ENCODE peak calls at places on chromosomes 11 and 22, in six cellular contexts. E is foreskin fibroblast, P is dermis blood vessel endothelial cell, O is psoas muscle, R is cardiac fibroblast, T is activated T-cell treated with anti-CD3 and anti-CD28 coated beads for 1 hour. D is an unnamed sample.
A peak's percentile ranks its signal among the peaks of the same experiment; 100 is the strongest.

GRCh38 chr22:38347944-38348750 is 30.9 kb upstream of the CSNK1E start:
- DNase-seq in O (no peak), T (no peak), E (peak; percentile 21), R (peak; percentile 39), P (no peak), D (peak; percentile 44)

GRCh38 chr11:45366196-45366595 is 80.1 kb upstream of the SYT13 start:
- DNase-seq in P (no peak), E (no peak), O (no peak), R (no peak), T (no peak), D (no peak)

GRCh38 chr11:6260207-6260726 is 629 bp downstream of the CCKBR start:
- DNase-seq in E (no peak), R (no peak), O (no peak), P (no peak), T (no peak), D (no peak)

GRCh38 chr11:69444381-69445130 is 36.9 kb upstream of the LINC01488 start:
- DNase-seq in P (peak; percentile 58), O (peak; percentile 81), T (no peak), R (peak; percentile 97), E (peak; percentile 90), D (peak; percentile 73)

GRCh38 chr11:84780689-84781293 is 846.4 kb downstream of the DLG2 start:
- DNase-seq in T (no peak), E (peak; percentile 8), R (peak; percentile 51), P (no peak), O (no peak), D (no peak)

GRCh38 chr11:122696662-122697061 is 41.1 kb downstream of the UBASH3B start:
- DNase-seq in O (no peak), T (peak; percentile 38), P (peak; percentile 40), R (no peak), E (no peak), D (no peak)

GRCh38 chr11:94305146-94305545 is 766 bp downstream of the IZUMO1R start:
- DNase-seq in E (peak; percentile 46), R (peak; percentile 14), O (no peak), P (no peak), T (no peak), D (no peak)

GRCh38 chr22:38873469-38874411 is 1.7 kb upstream of the CBX6 start:
- DNase-seq in T (peak; percentile 43), E (no peak), O (no peak), P (no peak), R (no peak), D (peak; percentile 59)

GRCh38 chr11:45593992-45594391 is 71.4 kb downstream of the CHST1 start:
- DNase-seq in O (no peak), E (no peak), T (no peak), P (no peak), R (no peak), D (no peak)

GRCh38 chr11:116929393-116930090 is 92.1 kb upstream of the APOA1 start:
- DNase-seq in P (peak; percentile 19), O (no peak), R (peak; percentile 39), T (no peak), E (no peak), D (no peak)

GRCh38 chr11:65646921-65647701 is 9.2 kb downstream of the SIPA1 start:
- DNase-seq in P (no peak), T (no peak), R (no peak), E (peak; percentile 49), O (peak; percentile 59), D (no peak)

GRCh38 chr11:75577198-75577597 is 15.1 kb downstream of the SERPINH1 start:
- DNase-seq in E (peak; percentile 61), P (peak; percentile 59), T (peak; percentile 64), O (peak; percentile 74), R (peak; percentile 48), D (no peak)

GRCh38 chr11:116927163-116927772 is 89.8 kb upstream of the APOA1 start:
- DNase-seq in R (no peak), O (no peak), P (peak; percentile 32), E (no peak), T (peak; percentile 32), D (no peak)

GRCh38 chr22:37675930-37676571 is 615 bp downstream of the LGALS1 start:
- DNase-seq in O (peak; percentile 88), T (no peak), E (peak; percentile 76), P (no peak), R (peak; percentile 33), D (peak; percentile 41)

GRCh38 chr11:8717876-8718753 is 35.5 kb downstream of the RPL27A start:
- DNase-seq in T (no peak), E (peak; percentile 88), O (peak; percentile 73), P (peak; percentile 77), R (peak; percentile 76), D (peak; percentile 86)

GRCh38 chr11:75531325-75531724 is 5.6 kb upstream of the GDPD5 start:
- DNase-seq in R (no peak), E (no peak), P (no peak), O (no peak), T (no peak), D (no peak)

GRCh38 chr11:66047541-66048365 is 1.2 kb downstream of the GAL3ST3 start:
- DNase-seq in R (no peak), T (no peak), P (no peak), E (no peak), O (no peak), D (no peak)

GRCh38 chr11:112318193-112318592 is 57.5 kb upstream of the PLET1 start:
- DNase-seq in T (no peak), O (no peak), R (peak; percentile 98), P (peak; percentile 74), E (peak; percentile 90), D (no peak)

GRCh38 chr11:124876818-124877630 is 11.8 kb downstream of the ROBO3 start:
- DNase-seq in O (no peak), P (no peak), R (no peak), E (no peak), T (no peak), D (peak; percentile 68)

GRCh38 chr11:2819316-2819715 is 66.3 kb downstream of the CDKN1C start:
- DNase-seq in R (no peak), O (no peak), E (no peak), P (no peak), T (no peak), D (no peak)

GRCh38 chr11:20355221-20356219 is 8.0 kb upstream of the HTATIP2 start:
- DNase-seq in O (no peak), T (peak; percentile 24), E (peak; percentile 83), P (peak; percentile 74), R (peak; percentile 68), D (no peak)

GRCh38 chr22:42116848-42117424 is 13.7 kb downstream of the CYP2D6 start:
- DNase-seq in E (peak; percentile 36), T (no peak), P (peak; percentile 24), R (peak; percentile 8), O (peak; percentile 67), D (no peak)

GRCh38 chr11:11973361-11973800 is 35.0 kb downstream of the DKK3 start:
- DNase-seq in T (no peak), P (peak; percentile 42), E (peak; percentile 75), O (peak; percentile 73), R (peak; percentile 39), D (peak; percentile 93)

GRCh38 chr11:105611837-105612480 is 2.1 kb downstream of the GRIA4 start:
- DNase-seq in T (no peak), R (no peak), O (no peak), P (no peak), E (peak; percentile 4), D (no peak)

GRCh38 chr11:30635401-30635989 is 49.3 kb upstream of the MPPED2 start:
- DNase-seq in R (no peak), O (peak; percentile 64), T (no peak), P (no peak), E (no peak), D (no peak)

GRCh38 chr11:70573701-70574151 is 175.4 kb downstream of the CTTN start:
- DNase-seq in O (peak; percentile 38), T (no peak), P (no peak), R (no peak), E (no peak), D (peak; percentile 60)

GRCh38 chr11:7677071-7677470 is 3.8 kb upstream of the CYB5R2 start:
- DNase-seq in T (no peak), R (peak; percentile 50), E (peak; percentile 96), P (no peak), O (no peak), D (no peak)

GRCh38 chr22:30969532-30970355 is 679 bp downstream of the TUG1 start:
- DNase-seq in R (peak; percentile 56), O (no peak), E (peak; percentile 61), P (peak; percentile 63), T (peak; percentile 20), D (peak; percentile 29)

GRCh38 chr11:61609970-61610347 is 29.1 kb upstream of the SYT7 start:
- DNase-seq in P (no peak), O (no peak), R (no peak), T (no peak), E (peak; percentile 44), D (no peak)

GRCh38 chr11:45298718-45299117 is 12.6 kb upstream of the SYT13 start:
- DNase-seq in E (no peak), T (no peak), P (no peak), R (no peak), O (no peak), D (no peak)

GRCh38 chr22:27631641-27632040 is 169.9 kb downstream of the MN1 start:
- DNase-seq in T (no peak), E (no peak), O (no peak), P (no peak), R (no peak), D (no peak)

GRCh38 chr22:17118342-17118741 is 2.8 kb downstream of the TMEM121B start:
- DNase-seq in E (no peak), R (no peak), P (no peak), O (no peak), T (no peak), D (no peak)

GRCh38 chr11:110305169-110306018 is 9.0 kb upstream of the RDX start:
- DNase-seq in P (peak; percentile 74), T (no peak), R (peak; percentile 20), O (no peak), E (no peak), D (no peak)

GRCh38 chr11:67998150-67999045 is 5.5 kb downstream of the UNC93B1 start:
- DNase-seq in O (peak; percentile 30), T (no peak), P (no peak), R (no peak), E (no peak), D (no peak)

GRCh38 chr11:84247931-84248330 is 961.8 kb upstream of the CCDC90B start:
- DNase-seq in T (no peak), P (no peak), O (no peak), R (peak; percentile 61), E (no peak), D (no peak)

GRCh38 chr11:125165664-125166346 is 1.3 kb downstream of the PKNOX2 start:
- DNase-seq in R (peak; percentile 43), O (no peak), E (peak; percentile 42), P (peak; percentile 25), T (no peak), D (no peak)

GRCh38 chr11:34151166-34151565 is 45.7 kb downstream of the NAT10 start:
- DNase-seq in E (no peak), P (no peak), R (no peak), O (no peak), T (no peak), D (no peak)